ENCODE peak calls at places on chromosomes 6 and 20, in five cellular contexts. T, U, J, R and F are unnamed samples. For H3K27me3, the result is how much of the 10 kb centered on the place peaks cover.

GRCh38 chr6:161439093-161439492 is 165.2 kb upstream of the AGPAT4 start:
- DNase-seq in T (no peak), U (no peak), J (peak), R (peak), F (no peak)

GRCh38 chr6:132919028-132919427 is 104.7 kb downstream of the RPS12 start:
- DNase-seq in T (no peak), U (no peak), J (no peak), R (peak), F (no peak)

GRCh38 chr6:39214120-39214813 is 15.0 kb downstream of the KCNK5 start:
- DNase-seq in T (no peak), U (no peak), J (no peak), R (no peak), F (no peak)

GRCh38 chr6:14134211-14134910 is 16.8 kb downstream of the CD83 start:
- DNase-seq in T (no peak), U (no peak), J (no peak), R (no peak), F (no peak)

GRCh38 chr6:169487579-169488205 is 214.1 kb downstream of the WDR27 start:
- DNase-seq in T (no peak), U (no peak), J (no peak), R (peak), F (no peak)

GRCh38 chr6:92126088-92126487 is 1293.3 kb downstream of the EPHA7 start:
- DNase-seq in T (no peak), U (no peak), J (no peak), R (no peak), F (no peak)

GRCh38 chr6:54786154-54786553 is 60.4 kb upstream of the FAM83B start:
- DNase-seq in T (no peak), U (no peak), J (no peak), R (no peak), F (no peak)

GRCh38 chr6:113875470-113875869 is 18.3 kb downstream of the MARCKS start:
- DNase-seq in T (no peak), U (no peak), J (no peak), R (peak), F (no peak)

GRCh38 chr6:129686941-129687627 is 22.9 kb downstream of the ARHGAP18 start:
- DNase-seq in T (peak), U (peak), J (no peak), R (no peak), F (no peak)

GRCh38 chr20:33169176-33169794 is 1.3 kb downstream of the BPIFA2 start:
- DNase-seq in T (no peak), U (no peak), J (no peak), R (no peak), F (peak)

DNA sequence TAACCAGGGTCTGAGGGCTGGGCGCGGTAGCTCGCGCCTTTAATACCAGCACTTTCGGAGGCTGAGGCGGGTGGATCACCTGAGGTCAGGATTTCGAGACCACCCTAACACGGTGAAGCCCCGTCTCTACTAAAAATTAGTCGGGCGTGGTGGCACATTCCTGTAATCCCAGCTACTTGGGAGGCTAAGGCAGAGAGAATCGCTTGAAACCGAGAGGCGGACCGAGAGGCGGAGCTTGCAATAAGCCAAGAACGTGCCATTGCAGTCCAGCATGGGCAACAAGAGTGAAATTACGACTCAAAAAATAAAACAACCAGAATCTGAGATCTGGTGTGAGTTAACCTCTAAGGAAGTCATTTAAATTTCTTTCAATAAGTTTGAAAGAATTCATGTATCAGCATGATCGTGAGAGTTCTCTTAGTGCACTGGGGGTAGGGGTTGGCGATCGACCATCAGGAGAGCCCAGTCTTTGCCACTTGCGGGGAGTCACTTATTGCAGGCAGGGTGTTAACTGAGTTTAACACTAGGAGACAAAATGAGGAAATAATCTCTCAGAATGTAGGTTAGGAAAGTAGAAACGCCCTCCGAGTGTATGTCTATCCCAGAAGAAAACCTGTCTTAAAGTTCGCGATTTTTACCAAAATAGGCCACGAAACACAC is 206.5 kb upstream of the ZNF184 start:
- DNase-seq in T (no peak), U (no peak), J (no peak), R (no peak), F (no peak)
- H3K4me3 ChIP-seq in T (no peak), U (no peak), J (peak), R (no peak), F (no peak)

GRCh38 chr20:57755609-57756008 is 45.8 kb upstream of the PMEPA1 start:
- DNase-seq in T (no peak), U (no peak), J (peak), R (no peak), F (no peak)
- H3K27me3 ChIP-seq in T (under half), U (under half), J (under half), R (under half), F (under half)

GRCh38 chr6:43444601-43445000 is 10.7 kb downstream of the DLK2 start:
- DNase-seq in T (no peak), U (no peak), J (no peak), R (no peak), F (no peak)
- TF ChIP-seq CTCF in T (no peak), U (no peak), J (no peak), R (no peak), F (no peak)

GRCh38 chr6:75334266-75335040 is 49.9 kb upstream of the TMEM30A start:
- DNase-seq in T (no peak), U (no peak), J (no peak), R (peak), F (no peak)
- H3K4me3 ChIP-seq in T (no peak), U (no peak), J (peak), R (no peak), F (no peak)

GRCh38 chr20:24779166-24779565 is 169.9 kb upstream of the CST7 start:
- DNase-seq in T (no peak), U (no peak), J (peak), R (no peak), F (no peak)
- H3K27me3 ChIP-seq in T (under half), U (under half), J (under half), R (under half), F (under half)

DNA sequence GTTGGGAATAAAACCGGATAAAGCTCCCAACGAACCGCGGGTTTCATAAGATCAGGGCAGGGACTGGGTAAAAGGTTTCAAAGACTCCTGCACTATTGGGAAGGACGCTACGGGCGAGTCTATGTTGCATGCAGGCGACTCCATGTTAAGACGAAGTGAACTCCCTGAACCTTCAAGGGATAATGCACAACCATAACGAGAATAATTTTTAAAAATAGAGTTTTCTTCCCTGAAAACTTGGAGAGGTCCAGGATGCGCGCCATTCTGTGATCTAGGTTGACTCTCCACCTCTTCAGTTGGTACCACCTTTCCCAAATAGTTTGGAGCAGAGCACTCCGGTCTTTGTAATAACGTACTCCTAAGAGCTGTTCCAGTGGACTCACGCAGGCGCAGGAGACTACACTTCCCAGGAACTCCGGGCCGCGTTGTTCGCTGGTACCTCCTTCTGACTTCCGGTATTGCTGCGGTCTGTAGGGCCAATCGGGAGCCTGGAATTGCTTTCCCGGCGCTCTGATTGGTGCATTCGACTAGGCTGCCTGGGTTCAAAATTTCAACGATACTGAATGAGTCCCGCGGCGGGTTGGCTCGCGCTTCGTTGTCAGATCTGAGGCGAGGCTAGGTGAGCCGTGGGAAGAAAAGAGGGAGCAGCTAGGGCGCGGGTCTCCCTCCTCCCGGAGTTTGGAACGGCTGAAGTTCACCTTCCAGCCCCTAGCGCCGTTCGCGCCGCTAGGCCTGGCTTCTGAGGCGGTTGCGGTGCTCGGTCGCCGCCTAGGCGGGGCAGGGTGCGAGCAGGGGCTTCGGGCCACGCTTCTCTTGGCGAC is at the start of gene TPX2:
- DNase-seq in T (peak), U (peak), J (peak), R (peak), F (peak)
- TF ChIP-seq CTCF in T (no peak), U (no peak), J (peak), R (peak), F (no peak)

DNA sequence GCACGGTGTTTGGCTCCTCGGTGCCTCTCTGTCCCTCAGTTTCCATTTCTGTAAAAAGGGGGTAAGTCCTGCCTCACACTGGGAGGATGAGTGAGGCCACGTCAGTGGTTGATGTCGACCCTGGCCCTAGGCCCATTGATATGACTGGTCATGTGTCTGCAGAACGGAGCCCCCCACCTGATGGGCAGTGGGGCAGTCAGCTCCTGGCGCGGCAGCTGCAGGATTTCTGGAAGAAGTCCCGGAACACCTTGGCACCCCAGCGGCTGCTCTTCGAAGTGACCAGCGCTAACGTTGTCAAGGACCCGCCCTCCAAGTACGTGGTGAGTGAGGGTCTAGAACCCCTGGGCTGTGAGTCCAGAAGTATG is 1.2 kb downstream of the SNX21 start:
- DNase-seq in T (no peak), U (no peak), J (peak), R (no peak), F (no peak)
- H3K4me3 ChIP-seq in T (no peak), U (peak), J (peak), R (peak), F (peak)

GRCh38 chr20:20782747-20783146 is 70.3 kb upstream of the RALGAPA2 start:
- DNase-seq in T (no peak), U (no peak), J (no peak), R (no peak), F (peak)
- H3K27me3 ChIP-seq in T (under half), U (under half), J (under half), R (under half), F (under half)

GRCh38 chr6:34238507-34239239 is 2.0 kb downstream of the HMGA1 start:
- DNase-seq in T (no peak), U (peak), J (peak), R (no peak), F (peak)
- TF ChIP-seq CTCF in T (no peak), U (no peak), J (no peak), R (no peak), F (no peak)

DNA sequence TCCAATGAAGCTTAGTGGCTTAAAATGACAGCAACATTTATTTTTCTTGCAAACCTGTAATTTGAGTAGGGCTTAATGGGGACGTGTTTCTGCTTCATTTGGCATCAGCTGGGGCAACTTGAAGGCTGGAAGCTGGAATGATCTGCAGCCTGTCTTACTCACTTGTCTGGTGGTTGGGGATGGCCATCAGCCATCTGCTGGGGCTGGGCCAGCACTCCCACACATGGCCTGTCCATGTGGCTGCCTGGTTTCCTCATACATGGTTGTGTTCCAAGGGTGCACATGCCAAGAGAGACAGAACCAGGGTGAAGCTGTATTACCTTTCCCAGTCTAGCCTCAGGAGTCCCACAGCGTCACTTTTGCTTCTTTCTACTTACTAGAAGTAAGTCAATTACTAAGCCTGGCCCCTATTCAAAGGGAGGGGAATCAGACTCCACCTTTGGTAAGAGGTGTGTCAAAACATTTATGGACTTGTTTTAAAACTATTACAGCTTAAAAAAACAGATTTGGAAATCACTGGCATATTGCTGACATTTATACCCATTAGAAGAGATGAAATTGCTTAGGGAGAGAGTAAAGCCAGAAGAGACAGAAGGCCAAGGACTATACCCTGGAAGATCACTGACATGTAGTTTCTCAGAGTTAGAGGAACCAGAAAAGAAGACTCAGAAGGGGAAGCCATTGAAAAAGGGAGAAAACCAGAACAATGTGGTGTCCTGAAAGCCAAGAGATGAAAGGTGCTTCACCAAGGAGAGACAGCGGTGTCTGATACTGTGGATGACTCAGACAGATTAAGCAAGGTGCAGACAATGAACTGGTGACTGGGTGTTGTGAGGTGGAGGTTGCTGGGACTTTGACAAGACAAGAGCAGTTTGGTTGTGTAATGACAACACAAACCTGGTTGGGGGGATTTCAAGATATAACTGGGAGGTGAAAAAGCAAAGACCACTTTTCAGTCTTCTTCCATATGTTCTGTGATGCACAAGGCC is 345.2 kb downstream of the GJA1 start:
- DNase-seq in T (no peak), U (no peak), J (peak), R (peak), F (peak)
- H3K4me3 ChIP-seq in T (no peak), U (no peak), J (no peak), R (no peak), F (no peak)